ENCODE peak calls at places on chromosomes 4 and X, in four cellular contexts. G, N, L and T are unnamed samples.

GRCh38 chrX:116114999-116115398 is 55.5 kb upstream of the AGTR2 start:
- DNase-seq in L (no peak), N (no peak), G (no peak), T (no peak)

GRCh38 chr4:40736910-40737309 is 12.8 kb upstream of the NSUN7 start:
- DNase-seq in L (no peak), N (no peak), G (no peak), T (no peak)

GRCh38 chr4:146257511-146257910 is 43.2 kb downstream of the REELD1 start:
- DNase-seq in G (no peak), N (no peak), L (no peak), T (no peak)

GRCh38 chr4:105992641-105993305 is 97.5 kb downstream of the NPNT start:
- DNase-seq in N (no peak), G (no peak), L (no peak), T (no peak)

GRCh38 chr4:70901607-70901983 is 574 bp upstream of the MOB1B start:
- DNase-seq in N (no peak), L (no peak), G (no peak), T (no peak)

GRCh38 chr4:95693594-95693993 is 144.8 kb upstream of the UNC5C start:
- DNase-seq in G (no peak), N (no peak), L (no peak), T (no peak)

GRCh38 chr4:113707013-113707412 is 54.5 kb downstream of the CAMK2D start:
- DNase-seq in G (no peak), L (no peak), N (no peak), T (no peak)

GRCh38 chrX:19673334-19674040 is 158.2 kb upstream of the MAP3K15 start:
- DNase-seq in L (no peak), N (no peak), G (peak), T (peak)

GRCh38 chrX:24575496-24575895 is 71.7 kb downstream of the PCYT1B start:
- DNase-seq in G (no peak), N (no peak), L (no peak), T (no peak)

GRCh38 chr4:154361450-154361849 is 130.1 kb downstream of the DCHS2 start:
- DNase-seq in N (no peak), L (no peak), G (no peak), T (no peak)

GRCh38 chr4:134501973-134502372 is 300.4 kb upstream of the PABPC4L start:
- DNase-seq in G (no peak), N (no peak), L (no peak), T (no peak)

GRCh38 chrX:10769696-10770619 is 149.6 kb upstream of the MID1 start:
- DNase-seq in N (no peak), G (no peak), L (no peak), T (no peak)

GRCh38 chr4:165060938-165061337 is 7.3 kb downstream of the TRIM75 start:
- DNase-seq in N (no peak), L (no peak), G (no peak), T (no peak)

GRCh38 chr4:77636902-77637301 is 31.3 kb downstream of the CXCL13 start:
- DNase-seq in G (no peak), L (no peak), N (no peak), T (no peak)

GRCh38 chrX:51461053-51462050 is 35.0 kb downstream of the NUDT11 start:
- DNase-seq in L (no peak), N (no peak), G (no peak), T (no peak)

GRCh38 chr4:26257850-26258249 is 63.0 kb upstream of the RBPJ start:
- DNase-seq in N (no peak), G (no peak), L (no peak), T (no peak)

GRCh38 chr4:7418131-7418943 is 16.4 kb downstream of the PSAPL1 start:
- DNase-seq in N (no peak), G (peak), L (no peak), T (peak)

GRCh38 chrX:25873196-25873595 is 264.9 kb upstream of the MAGEB18 start:
- DNase-seq in G (no peak), N (no peak), L (no peak), T (no peak)

GRCh38 chr4:38327174-38327573 is 336.8 kb upstream of the KLF3 start:
- DNase-seq in G (no peak), L (no peak), N (no peak), T (no peak)

GRCh38 chrX:29746326-29746725 is 469.0 kb upstream of the MAGEB2 start:
- DNase-seq in G (no peak), L (no peak), N (no peak), T (no peak)